ENCODE peak calls at places on chromosome 1, in nine cellular contexts. One of them, this sample, is unnamed.

GRCh38 chr1:228471762-228472398 is 15.3 kb upstream of the RNF187 start:
- DNase-seq in A549: peak
- DNase-seq in CD8-positive, alpha-beta T cell: no peak
- DNase-seq in kidney: no peak
- DNase-seq in A673: peak
- DNase-seq in epithelial cell of esophagus: peak
- DNase-seq in MM.1S: peak
- DNase-seq in heart right ventricle: no peak
- DNase-seq in tibial artery: no peak
- DNase-seq in this sample: peak

GRCh38 chr1:234608720-234609527 is 1.1 kb downstream of the IRF2BP2 start:
- DNase-seq in A549: no peak
- DNase-seq in kidney: peak
- DNase-seq in heart right ventricle: peak
- DNase-seq in epithelial cell of esophagus: peak
- DNase-seq in A673: peak
- DNase-seq in tibial artery: no peak
- DNase-seq in MM.1S: peak
- DNase-seq in CD8-positive, alpha-beta T cell: peak
- DNase-seq in this sample: peak

GRCh38 chr1:93816970-93817738 is 61.9 kb downstream of the DNTTIP2 start:
- DNase-seq in epithelial cell of esophagus: peak
- DNase-seq in kidney: no peak
- DNase-seq in A549: no peak
- DNase-seq in tibial artery: peak
- DNase-seq in heart right ventricle: peak
- DNase-seq in A673: peak
- DNase-seq in MM.1S: no peak
- DNase-seq in CD8-positive, alpha-beta T cell: no peak
- DNase-seq in this sample: peak

GRCh38 chr1:182702826-182703524 is 18.6 kb upstream of the RGS8 start:
- DNase-seq in A549: no peak
- DNase-seq in A673: no peak
- DNase-seq in MM.1S: no peak
- DNase-seq in CD8-positive, alpha-beta T cell: no peak
- DNase-seq in heart right ventricle: no peak
- DNase-seq in kidney: no peak
- DNase-seq in tibial artery: no peak
- DNase-seq in epithelial cell of esophagus: no peak
- DNase-seq in this sample: no peak

GRCh38 chr1:12296623-12297022 is 66.8 kb downstream of the VPS13D start:
- DNase-seq in A549: no peak
- DNase-seq in MM.1S: no peak
- DNase-seq in kidney: no peak
- DNase-seq in heart right ventricle: no peak
- DNase-seq in A673: no peak
- DNase-seq in CD8-positive, alpha-beta T cell: no peak
- DNase-seq in epithelial cell of esophagus: peak
- DNase-seq in tibial artery: no peak
- DNase-seq in this sample: peak

GRCh38 chr1:211603191-211603701 is 24.3 kb upstream of the SLC30A1 start:
- DNase-seq in A549: no peak
- DNase-seq in epithelial cell of esophagus: peak
- DNase-seq in A673: no peak
- DNase-seq in kidney: no peak
- DNase-seq in heart right ventricle: no peak
- DNase-seq in MM.1S: no peak
- DNase-seq in CD8-positive, alpha-beta T cell: no peak
- DNase-seq in tibial artery: no peak
- DNase-seq in this sample: no peak

GRCh38 chr1:57321776-57322175 is 102.1 kb downstream of the DAB1 start:
- DNase-seq in tibial artery: no peak
- DNase-seq in MM.1S: no peak
- DNase-seq in CD8-positive, alpha-beta T cell: no peak
- DNase-seq in kidney: no peak
- DNase-seq in A549: no peak
- DNase-seq in A673: no peak
- DNase-seq in epithelial cell of esophagus: no peak
- DNase-seq in heart right ventricle: no peak
- DNase-seq in this sample: no peak

GRCh38 chr1:172585348-172585747 is 52.4 kb downstream of the SUCO start:
- DNase-seq in tibial artery: no peak
- DNase-seq in kidney: no peak
- DNase-seq in A549: no peak
- DNase-seq in MM.1S: no peak
- DNase-seq in epithelial cell of esophagus: peak
- DNase-seq in CD8-positive, alpha-beta T cell: no peak
- DNase-seq in A673: peak
- DNase-seq in heart right ventricle: no peak
- DNase-seq in this sample: peak

DNA sequence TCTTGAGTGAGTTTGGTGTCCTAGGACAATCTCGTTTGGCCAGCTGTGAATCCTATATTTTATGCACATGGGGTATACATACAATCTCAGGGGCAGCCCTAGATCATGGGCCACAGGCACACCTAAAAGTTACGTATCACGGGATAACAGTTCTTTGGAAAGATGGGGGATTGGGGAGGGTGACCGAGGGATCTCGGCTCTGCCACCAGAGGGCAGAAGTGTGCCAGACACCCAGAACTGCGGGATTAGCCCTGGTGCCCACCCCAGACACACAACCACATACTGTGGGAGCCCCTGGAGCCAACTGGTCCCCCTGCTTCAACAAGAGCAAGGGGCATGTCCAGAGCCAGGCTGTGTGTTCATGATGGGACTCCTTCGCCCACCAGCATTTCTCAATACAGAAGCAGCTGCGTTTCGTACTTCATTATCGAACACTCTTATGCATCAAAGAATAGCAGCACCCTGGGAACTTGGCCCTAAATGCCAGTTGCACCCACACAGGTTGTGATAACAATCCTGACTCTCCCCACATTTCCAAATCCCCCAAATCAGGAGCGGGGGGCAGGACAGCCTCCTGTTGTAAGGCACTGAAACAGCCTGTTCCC is 37.4 kb downstream of the TMCO4 start:
- DNase-seq in kidney: no peak
- DNase-seq in A673: peak
- DNase-seq in epithelial cell of esophagus: peak
- DNase-seq in MM.1S: no peak
- DNase-seq in heart right ventricle: peak
- DNase-seq in CD8-positive, alpha-beta T cell: peak
- DNase-seq in tibial artery: no peak
- DNase-seq in A549: peak
- DNase-seq in this sample: no peak
- TF ChIP-seq CTCF in kidney: peak
- TF ChIP-seq CTCF in A673: peak
- TF ChIP-seq CTCF in epithelial cell of esophagus: peak
- TF ChIP-seq CTCF in MM.1S: peak
- TF ChIP-seq CTCF in heart right ventricle: peak
- TF ChIP-seq CTCF in CD8-positive, alpha-beta T cell: peak
- TF ChIP-seq CTCF in tibial artery: peak
- TF ChIP-seq CTCF in A549: peak
- TF ChIP-seq CTCF in this sample: peak

DNA sequence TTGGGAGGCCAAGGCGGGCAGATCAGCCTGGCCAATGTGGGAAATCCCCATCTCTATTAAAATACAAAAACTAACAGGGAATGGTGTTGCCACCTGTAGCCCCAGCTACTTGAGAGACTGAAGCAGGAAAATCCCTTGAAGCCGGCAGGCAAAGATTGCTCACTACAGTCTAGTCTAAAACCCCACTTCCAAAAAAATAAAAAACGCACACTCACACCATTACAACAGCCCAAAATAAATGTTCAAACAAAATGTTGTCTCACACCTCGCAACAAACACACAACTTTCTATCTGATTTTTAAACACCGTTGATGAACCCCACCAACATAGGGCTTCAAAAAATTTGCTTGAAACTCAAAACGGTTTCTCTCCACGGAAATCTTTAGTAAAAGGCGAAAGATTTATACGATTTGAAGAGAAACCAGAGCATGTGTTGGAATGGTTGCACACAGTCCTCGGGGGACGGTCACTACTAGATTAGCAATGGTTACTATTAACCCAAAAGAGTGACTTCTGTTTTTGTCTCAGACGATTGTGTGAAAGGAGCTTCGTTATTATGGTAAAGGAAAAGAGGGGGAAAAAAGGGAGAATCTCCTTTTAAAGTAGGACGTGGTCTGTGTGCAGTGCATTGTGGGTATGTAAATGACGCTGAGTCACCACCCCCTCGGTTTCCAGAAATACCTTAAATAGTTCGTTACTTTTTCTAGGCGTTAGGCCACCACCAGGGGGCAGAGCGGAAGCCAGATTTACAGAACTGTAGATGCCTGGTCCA is at the start of gene RNU5D-1:
- DNase-seq in MM.1S: peak
- DNase-seq in tibial artery: peak
- DNase-seq in epithelial cell of esophagus: peak
- DNase-seq in A673: peak
- DNase-seq in A549: peak
- DNase-seq in kidney: peak
- DNase-seq in heart right ventricle: peak
- DNase-seq in CD8-positive, alpha-beta T cell: peak
- DNase-seq in this sample: peak
- H3K4me3 ChIP-seq in MM.1S: peak
- H3K4me3 ChIP-seq in tibial artery: peak
- H3K4me3 ChIP-seq in epithelial cell of esophagus: peak
- H3K4me3 ChIP-seq in A673: no peak
- H3K4me3 ChIP-seq in A549: peak
- H3K4me3 ChIP-seq in kidney: peak
- H3K4me3 ChIP-seq in heart right ventricle: peak
- H3K4me3 ChIP-seq in CD8-positive, alpha-beta T cell: peak
- H3K4me3 ChIP-seq in this sample: no peak

GRCh38 chr1:22665752-22666151 is 12.7 kb downstream of the C1QB start:
- DNase-seq in heart right ventricle: no peak
- DNase-seq in A549: peak
- DNase-seq in epithelial cell of esophagus: peak
- DNase-seq in tibial artery: no peak
- DNase-seq in MM.1S: no peak
- DNase-seq in kidney: no peak
- DNase-seq in A673: peak
- DNase-seq in CD8-positive, alpha-beta T cell: no peak
- DNase-seq in this sample: peak
- TF ChIP-seq CTCF in heart right ventricle: peak
- TF ChIP-seq CTCF in A549: peak
- TF ChIP-seq CTCF in epithelial cell of esophagus: peak
- TF ChIP-seq CTCF in tibial artery: no peak
- TF ChIP-seq CTCF in MM.1S: no peak
- TF ChIP-seq CTCF in kidney: peak
- TF ChIP-seq CTCF in A673: peak
- TF ChIP-seq CTCF in CD8-positive, alpha-beta T cell: no peak
- TF ChIP-seq CTCF in this sample: peak

DNA sequence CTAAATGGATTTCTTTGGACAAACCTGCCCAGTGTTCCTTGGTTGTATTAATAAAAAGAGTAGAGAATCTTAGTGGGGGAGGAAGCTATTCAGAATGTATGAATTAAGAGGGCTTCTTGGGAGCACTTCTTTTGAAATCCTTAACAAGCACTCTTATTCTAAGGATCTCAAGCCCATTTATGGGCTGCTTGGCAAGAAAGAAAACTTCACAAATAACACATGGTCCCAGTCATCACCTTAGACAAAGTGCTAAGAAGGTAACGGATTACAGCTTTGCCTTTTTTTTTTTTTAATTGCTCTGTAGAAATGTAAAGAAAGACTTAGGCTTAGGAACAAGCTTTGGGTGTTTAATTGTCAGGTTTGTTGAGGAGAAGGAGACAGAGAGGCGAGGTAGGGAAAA is 76.6 kb upstream of the IPO9 start:
- DNase-seq in MM.1S: no peak
- DNase-seq in epithelial cell of esophagus: no peak
- DNase-seq in A549: no peak
- DNase-seq in CD8-positive, alpha-beta T cell: no peak
- DNase-seq in tibial artery: no peak
- DNase-seq in heart right ventricle: no peak
- DNase-seq in kidney: no peak
- DNase-seq in A673: no peak
- DNase-seq in this sample: peak
- H3K4me3 ChIP-seq in MM.1S: no peak
- H3K4me3 ChIP-seq in epithelial cell of esophagus: no peak
- H3K4me3 ChIP-seq in A549: no peak
- H3K4me3 ChIP-seq in CD8-positive, alpha-beta T cell: no peak
- H3K4me3 ChIP-seq in tibial artery: no peak
- H3K4me3 ChIP-seq in heart right ventricle: no peak
- H3K4me3 ChIP-seq in kidney: no peak
- H3K4me3 ChIP-seq in A673: no peak
- H3K4me3 ChIP-seq in this sample: no peak

GRCh38 chr1:193406901-193407300 is 220.5 kb upstream of the B3GALT2 start:
- DNase-seq in kidney: no peak
- DNase-seq in epithelial cell of esophagus: peak
- DNase-seq in A673: peak
- DNase-seq in heart right ventricle: no peak
- DNase-seq in tibial artery: no peak
- DNase-seq in A549: peak
- DNase-seq in CD8-positive, alpha-beta T cell: no peak
- DNase-seq in MM.1S: peak
- DNase-seq in this sample: peak
- TF ChIP-seq CTCF in kidney: peak
- TF ChIP-seq CTCF in epithelial cell of esophagus: peak
- TF ChIP-seq CTCF in A673: peak
- TF ChIP-seq CTCF in heart right ventricle: peak
- TF ChIP-seq CTCF in tibial artery: peak
- TF ChIP-seq CTCF in A549: peak
- TF ChIP-seq CTCF in CD8-positive, alpha-beta T cell: peak
- TF ChIP-seq CTCF in MM.1S: peak
- TF ChIP-seq CTCF in this sample: peak

DNA sequence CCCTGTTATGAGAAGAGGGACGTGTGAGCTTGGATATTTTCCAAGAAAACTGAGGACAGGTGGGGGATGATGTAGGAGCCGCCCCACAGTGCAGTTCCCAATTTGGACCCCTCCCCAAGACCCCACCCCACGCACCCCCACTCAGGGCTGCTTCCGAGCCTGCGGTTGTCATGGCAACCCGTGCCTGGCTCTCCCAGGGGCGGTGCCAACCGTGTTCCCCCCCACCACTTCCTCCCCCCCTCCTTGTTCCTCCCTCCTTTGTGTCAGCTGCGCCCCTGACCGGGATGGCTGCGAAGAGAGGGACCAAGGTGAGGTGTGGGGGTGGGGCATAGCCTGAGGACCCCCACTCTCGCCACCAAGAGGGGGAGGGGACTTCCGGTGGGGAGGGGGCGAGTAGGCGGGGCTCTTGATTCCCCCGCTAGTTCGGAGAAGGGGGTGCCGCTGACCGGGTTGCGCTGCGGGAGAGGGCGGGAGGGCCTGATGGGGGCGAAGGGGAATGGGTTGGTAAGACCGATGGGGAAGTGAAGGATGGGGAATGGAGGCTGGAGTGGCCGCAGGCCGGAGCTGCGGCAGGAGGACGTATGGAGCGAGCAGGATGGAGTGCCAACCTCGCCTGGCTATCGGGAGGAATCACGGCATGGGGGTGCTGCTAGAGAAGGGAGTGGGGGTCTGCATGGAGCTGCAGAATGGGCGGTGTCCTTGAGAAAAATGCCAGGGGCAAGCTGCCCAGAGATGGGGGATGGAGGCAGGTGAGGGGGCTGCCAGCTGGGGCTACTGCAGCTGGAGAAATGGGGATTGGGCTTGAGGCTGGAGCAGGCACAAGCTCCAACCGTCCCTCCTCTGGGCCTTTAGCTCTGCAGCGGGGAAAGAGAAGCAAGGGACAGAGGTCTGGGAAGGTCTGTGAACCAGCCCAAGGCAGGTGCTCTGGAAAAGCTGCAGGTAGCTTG is 958 bp downstream of the TRIM46 start:
- DNase-seq in heart right ventricle: peak
- DNase-seq in A673: peak
- DNase-seq in CD8-positive, alpha-beta T cell: peak
- DNase-seq in MM.1S: no peak
- DNase-seq in epithelial cell of esophagus: no peak
- DNase-seq in A549: no peak
- DNase-seq in kidney: peak
- DNase-seq in tibial artery: no peak
- DNase-seq in this sample: peak
- H3K4me3 ChIP-seq in heart right ventricle: no peak
- H3K4me3 ChIP-seq in A673: peak
- H3K4me3 ChIP-seq in CD8-positive, alpha-beta T cell: peak
- H3K4me3 ChIP-seq in MM.1S: peak
- H3K4me3 ChIP-seq in epithelial cell of esophagus: peak
- H3K4me3 ChIP-seq in A549: peak
- H3K4me3 ChIP-seq in kidney: no peak
- H3K4me3 ChIP-seq in tibial artery: peak
- H3K4me3 ChIP-seq in this sample: peak